ENCODE peak calls at places on chromosomes 11 and 22, in seven cellular contexts. K is tibial nerve, N is left ventricle myocardium inferior, R is psoas muscle, A is heart left ventricle, Q is fibroblast of lung, M is Karpas-422. F is an unnamed sample. For H3K4me1, the result is how much of the 10 kb centered on the place peaks cover.

GRCh38 chr11:118910309-118911112 is 15.2 kb downstream of the BCL9L start:
- DNase-seq in K (peak), N (peak), R (peak), A (peak), Q (peak), M (no peak), F (no peak)

GRCh38 chr11:63609971-63610580 is 4.2 kb downstream of the PLAAT3 start:
- DNase-seq in K (no peak), N (no peak), R (no peak), A (no peak), Q (no peak), M (no peak), F (no peak)

GRCh38 chr11:69831985-69832384 is 12.8 kb upstream of the FGF3 start:
- DNase-seq in K (no peak), N (no peak), R (no peak), A (no peak), Q (no peak), M (no peak), F (no peak)

GRCh38 chr11:4049006-4049405 is 45.6 kb upstream of the RRM1 start:
- DNase-seq in K (no peak), N (no peak), R (no peak), A (no peak), Q (no peak), M (no peak), F (no peak)

GRCh38 chr11:129608711-129609110 is 206.9 kb upstream of the TMEM45B start:
- DNase-seq in K (no peak), N (no peak), R (no peak), A (no peak), Q (no peak), M (no peak), F (no peak)

GRCh38 chr11:134071766-134072403 is 3.0 kb downstream of the JAM3 start:
- DNase-seq in K (no peak), N (no peak), R (no peak), A (no peak), Q (no peak), M (no peak), F (no peak)

GRCh38 chr11:64876835-64877341 is 1.5 kb downstream of the EHD1 start:
- DNase-seq in K (no peak), N (no peak), R (peak), A (no peak), Q (no peak), M (no peak), F (no peak)

GRCh38 chr11:29321293-29322132 is 695.3 kb downstream of the KCNA4 start:
- DNase-seq in K (no peak), N (no peak), R (no peak), A (no peak), Q (peak), M (no peak), F (no peak)

GRCh38 chr11:64156235-64157011 is 9.5 kb downstream of the MACROD1 start:
- DNase-seq in K (no peak), N (peak), R (peak), A (peak), Q (no peak), M (no peak), F (no peak)

GRCh38 chr11:102497061-102497460 is 33.5 kb downstream of the MMP7 start:
- DNase-seq in K (no peak), N (no peak), R (no peak), A (no peak), Q (peak), M (no peak), F (no peak)

GRCh38 chr22:39732625-39733024 is 160.9 kb downstream of the ENTHD1 start:
- DNase-seq in K (no peak), N (no peak), R (no peak), A (no peak), Q (no peak), M (no peak), F (no peak)

GRCh38 chr22:40289991-40290459 is 56.3 kb upstream of the ADSL start:
- DNase-seq in K (no peak), N (no peak), R (no peak), A (no peak), Q (no peak), M (no peak), F (no peak)

GRCh38 chr22:31604137-31604705 is 57.8 kb downstream of the PISD start:
- DNase-seq in K (no peak), N (no peak), R (no peak), A (no peak), Q (no peak), M (no peak), F (no peak)

GRCh38 chr11:28674432-28675076 is 566.4 kb downstream of the METTL15 start:
- DNase-seq in K (no peak), N (no peak), R (no peak), A (no peak), Q (peak), M (peak), F (no peak)

GRCh38 chr11:120200677-120201076 is 10.2 kb upstream of the OAF start:
- DNase-seq in K (no peak), N (no peak), R (peak), A (no peak), Q (no peak), M (no peak), F (no peak)

GRCh38 chr11:132134322-132134721 is 763.9 kb downstream of the NTM start:
- DNase-seq in K (no peak), N (no peak), R (no peak), A (no peak), Q (peak), M (no peak), F (no peak)

GRCh38 chr11:66172146-66172545 is 96.3 kb upstream of the RAB1B start:
- DNase-seq in K (no peak), N (no peak), R (no peak), A (no peak), Q (peak), M (no peak), F (no peak)

GRCh38 chr11:3796346-3796745 is 1.0 kb downstream of the NUP98 start:
- DNase-seq in K (no peak), N (no peak), R (no peak), A (no peak), Q (no peak), M (no peak), F (no peak)

GRCh38 chr11:3840870-3841425 is at the start of gene RHOG:
- DNase-seq in K (peak), N (peak), R (peak), A (peak), Q (peak), M (peak), F (no peak)

GRCh38 chr22:24284747-24285203 is 14.1 kb downstream of the SPECC1L start:
- DNase-seq in K (no peak), N (no peak), R (no peak), A (no peak), Q (peak), M (peak), F (no peak)

GRCh38 chr11:47234669-47235075 is 13.9 kb downstream of the ACP2 start:
- DNase-seq in K (no peak), N (no peak), R (peak), A (peak), Q (no peak), M (no peak), F (no peak)

GRCh38 chr11:75189075-75189474 is 38.2 kb downstream of the SLCO2B1 start:
- DNase-seq in K (no peak), N (no peak), R (no peak), A (no peak), Q (no peak), M (no peak), F (no peak)

GRCh38 chr11:91296628-91297027 is 928.0 kb upstream of the FAT3 start:
- DNase-seq in K (no peak), N (no peak), R (no peak), A (no peak), Q (peak), M (no peak), F (no peak)

GRCh38 chr22:46673677-46674236 is 53.6 kb downstream of the GRAMD4 start:
- DNase-seq in K (no peak), N (no peak), R (no peak), A (no peak), Q (no peak), M (no peak), F (no peak)

GRCh38 chr11:11553595-11553994 is 68.2 kb downstream of the GALNT18 start:
- DNase-seq in K (no peak), N (peak), R (no peak), A (peak), Q (no peak), M (peak), F (no peak)

GRCh38 chr11:8331767-8332166 is 68.1 kb upstream of the LMO1 start:
- DNase-seq in K (no peak), N (no peak), R (no peak), A (no peak), Q (no peak), M (no peak), F (no peak)

GRCh38 chr11:8329961-8330361 is 66.3 kb upstream of the LMO1 start:
- DNase-seq in K (no peak), N (no peak), R (peak), A (no peak), Q (no peak), M (no peak), F (no peak)

GRCh38 chr11:8330416-8330815 is 66.7 kb upstream of the LMO1 start:
- DNase-seq in K (no peak), N (no peak), R (peak), A (no peak), Q (no peak), M (no peak), F (no peak)

GRCh38 chr11:8332196-8332595 is 68.5 kb upstream of the LMO1 start:
- DNase-seq in K (no peak), N (no peak), R (no peak), A (no peak), Q (no peak), M (peak), F (no peak)

GRCh38 chr11:8330896-8331295 is 67.2 kb upstream of the LMO1 start:
- DNase-seq in K (no peak), N (no peak), R (peak), A (no peak), Q (no peak), M (no peak), F (no peak)
- H3K4me1 ChIP-seq in K (under half), N (under half), R (under half), A (under half), Q (under half), M (under half), F (under half)

GRCh38 chr11:96331556-96332168 is 11.3 kb downstream of the MAML2 start:
- DNase-seq in K (no peak), N (no peak), R (no peak), A (no peak), Q (peak), M (no peak), F (no peak)

GRCh38 chr11:96334219-96334618 is 8.8 kb downstream of the MAML2 start:
- DNase-seq in K (no peak), N (no peak), R (no peak), A (no peak), Q (no peak), M (no peak), F (no peak)

GRCh38 chr11:96333076-96333744 is 9.8 kb downstream of the MAML2 start:
- DNase-seq in K (no peak), N (no peak), R (no peak), A (no peak), Q (no peak), M (no peak), F (no peak)

GRCh38 chr11:96330511-96330859 is 12.5 kb downstream of the MAML2 start:
- DNase-seq in K (no peak), N (no peak), R (no peak), A (no peak), Q (no peak), M (no peak), F (no peak)

GRCh38 chr11:96332236-96332761 is 10.7 kb downstream of the MAML2 start:
- DNase-seq in K (no peak), N (no peak), R (no peak), A (no peak), Q (peak), M (no peak), F (no peak)
- H3K4me3 ChIP-seq in K (no peak), N (no peak), R (no peak), A (no peak), Q (no peak), M (no peak), F (no peak)

GRCh38 chr11:100832851-100833250 is 145.8 kb downstream of the ARHGAP42 start:
- DNase-seq in K (no peak), N (no peak), R (no peak), A (no peak), Q (peak), M (no peak), F (no peak)
- H3K4me1 ChIP-seq in K (under half), N (under half), R (under half), A (under half), Q (under half), M (under half), F (under half)

DNA sequence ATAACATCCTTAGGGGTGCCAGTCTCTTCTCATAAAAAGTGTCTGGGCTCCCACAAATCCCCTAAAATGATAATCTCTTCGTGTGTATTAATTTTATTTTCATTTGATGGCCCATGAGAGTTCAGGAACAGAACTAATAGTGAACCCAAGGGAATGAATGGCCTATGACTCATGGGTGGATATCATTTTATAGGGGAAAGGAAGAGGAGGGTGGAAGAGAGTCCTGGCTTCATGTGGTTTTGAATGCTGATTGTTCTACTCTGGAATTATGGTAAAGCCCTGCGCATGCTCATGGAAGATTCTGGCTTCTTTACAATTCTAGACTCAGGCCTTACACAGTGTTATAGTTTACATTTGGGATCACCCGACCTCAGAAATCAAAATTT is 35.3 kb downstream of the MAML2 start:
- DNase-seq in K (no peak), N (no peak), R (no peak), A (no peak), Q (peak), M (no peak), F (peak)
- H3K4me3 ChIP-seq in K (peak), N (peak), R (peak), A (peak), Q (peak), M (no peak), F (peak)

GRCh38 chr11:113131036-113131775 is 170.0 kb downstream of the NCAM1 start:
- DNase-seq in K (no peak), N (no peak), R (no peak), A (no peak), Q (no peak), M (no peak), F (no peak)

GRCh38 chr11:113133071-113133470 is 171.9 kb downstream of the NCAM1 start:
- DNase-seq in K (no peak), N (no peak), R (no peak), A (no peak), Q (no peak), M (no peak), F (no peak)

GRCh38 chr11:113137735-113138529 is 176.5 kb upstream of the TTC12 start:
- DNase-seq in K (no peak), N (no peak), R (no peak), A (no peak), Q (no peak), M (no peak), F (no peak)

GRCh38 chr11:113134605-113135004 is 173.4 kb downstream of the NCAM1 start:
- DNase-seq in K (no peak), N (no peak), R (no peak), A (no peak), Q (no peak), M (no peak), F (no peak)

DNA sequence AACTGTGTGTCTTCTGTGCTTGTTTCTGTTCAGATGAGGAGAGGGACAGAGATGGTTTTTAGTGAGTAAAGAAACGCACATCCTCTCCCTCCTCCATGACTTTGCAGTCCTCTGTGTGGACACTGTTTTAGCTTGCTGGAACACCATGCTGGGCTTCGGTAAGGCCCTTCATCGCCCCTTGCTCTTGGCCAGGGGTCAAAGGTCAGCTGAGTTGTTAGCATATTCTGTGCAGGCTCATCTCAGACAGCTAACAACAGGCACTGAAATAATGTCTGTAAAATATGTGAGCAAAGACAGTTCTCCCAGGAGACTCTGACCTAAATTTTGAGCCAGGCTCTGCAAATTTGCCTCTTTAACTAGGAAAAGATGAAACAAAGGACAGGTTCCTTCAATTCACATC is 170.8 kb downstream of the NCAM1 start:
- DNase-seq in K (no peak), N (no peak), R (no peak), A (no peak), Q (no peak), M (no peak), F (no peak)
- H3K4me1 ChIP-seq in K (under half), N (under half), R (under half), A (under half), Q (under half), M (half or more), F (under half)

DNA sequence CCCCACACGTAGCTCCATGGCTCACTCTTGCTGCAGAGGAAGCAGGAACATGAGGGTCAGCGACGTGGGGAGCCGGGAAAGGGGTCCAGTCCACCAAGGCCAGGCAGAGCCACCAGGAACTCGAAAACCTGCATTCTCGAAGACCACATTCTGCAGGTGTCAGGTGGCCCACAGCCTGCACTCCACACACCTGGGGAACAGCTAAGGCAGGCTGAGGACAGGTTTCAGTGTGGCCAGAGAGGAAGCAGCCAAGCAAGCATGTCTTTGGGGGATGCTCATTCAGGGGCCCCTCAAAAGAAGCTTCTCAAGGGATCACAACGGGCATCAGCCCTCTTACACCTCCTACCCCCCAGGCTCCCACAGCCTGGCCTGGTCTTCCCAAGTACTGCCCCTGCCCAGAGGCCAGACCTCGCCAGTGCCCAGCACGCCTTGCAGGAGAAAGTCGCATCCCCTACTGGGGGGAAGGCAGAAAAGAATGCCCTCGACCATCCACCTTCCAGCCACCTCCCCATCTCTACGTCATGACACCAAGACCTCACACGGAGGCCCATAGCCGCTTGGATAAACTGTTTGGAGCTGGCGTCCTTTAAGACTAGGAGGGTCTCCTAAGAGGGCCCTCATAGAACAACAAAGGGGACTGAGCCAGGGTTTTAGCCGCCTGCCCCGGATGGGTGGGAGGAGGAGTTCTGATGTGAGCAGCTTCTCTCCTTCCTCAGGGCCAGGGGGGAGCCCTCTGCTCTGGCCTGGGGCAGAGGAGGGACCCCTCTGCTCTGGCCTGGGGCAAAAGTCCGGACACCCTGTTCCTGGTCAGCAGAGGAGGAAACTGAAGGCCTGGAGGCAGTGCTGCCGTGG is 2.9 kb downstream of the CSNK1E start:
- DNase-seq in K (no peak), N (no peak), R (no peak), A (no peak), Q (peak), M (no peak), F (no peak)
- H3K4me3 ChIP-seq in K (peak), N (peak), R (peak), A (peak), Q (peak), M (peak), F (peak)

DNA sequence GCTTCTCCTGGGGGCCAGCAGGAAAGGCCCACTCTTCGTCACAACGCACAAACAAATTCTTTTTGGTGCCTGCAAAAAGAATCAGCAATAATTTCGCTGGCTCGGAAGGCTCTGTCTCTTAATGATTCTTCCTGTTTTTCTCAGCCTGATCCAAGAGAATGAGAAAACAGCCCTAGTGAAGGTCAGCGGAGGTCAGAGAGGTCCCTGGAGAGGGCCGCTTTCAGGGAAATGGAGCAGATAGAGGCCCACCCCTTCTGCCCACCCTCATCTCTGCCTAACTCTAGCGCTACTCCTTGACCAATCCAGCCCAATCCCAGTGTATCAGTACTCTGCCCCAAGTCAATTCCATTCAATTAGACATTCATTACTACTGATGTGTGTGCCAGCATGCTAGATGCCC is 19.2 kb downstream of the LRRC55 start:
- DNase-seq in K (no peak), N (peak), R (peak), A (peak), Q (no peak), M (no peak), F (no peak)
- H3K4me1 ChIP-seq in K (under half), N (half or more), R (under half), A (half or more), Q (under half), M (under half), F (under half)

GRCh38 chr22:20268289-20268349 is at the start of gene RTN4R:
- DNase-seq in K (no peak), N (no peak), R (no peak), A (no peak), Q (no peak), M (no peak), F (no peak)
- H3K4me3 ChIP-seq in K (peak), N (peak), R (peak), A (peak), Q (peak), M (no peak), F (peak)

F was measured in Panc1.